ENCODE peak calls at places on chromosomes 13 and 19, in four cellular contexts. I, O, X and H are unnamed samples.
A peak's percentile ranks its signal among the peaks of the same experiment; 100 is the strongest.

GRCh38 chr19:35027851-35028599 is 2.2 kb upstream of the SCN1B start:
- DNase-seq in X (no peak), I (peak; percentile 91), O (no peak), H (no peak)

GRCh38 chr19:50341091-50341564 is 12.0 kb upstream of the KCNC3 start:
- DNase-seq in O (no peak), I (no peak), X (no peak), H (no peak)

GRCh38 chr13:49927755-49928154 is 8.4 kb downstream of the SPRYD7 start:
- DNase-seq in I (no peak), O (no peak), X (no peak), H (no peak)

GRCh38 chr19:50720921-50721291 is 1.3 kb upstream of the SHANK1 start:
- DNase-seq in I (no peak), O (no peak), X (no peak), H (no peak)

GRCh38 chr19:45499196-45500180 is 1.2 kb downstream of the PPM1N start:
- DNase-seq in X (peak; percentile 50), O (no peak), I (peak; percentile 80), H (peak; percentile 62)

GRCh38 chr13:100514788-100515409 is 73.7 kb downstream of the GGACT start:
- DNase-seq in X (peak; percentile 41), I (peak; percentile 86), O (peak; percentile 91), H (peak; percentile 86)

GRCh38 chr13:78603240-78603947 is at the start of gene POU4F1:
- DNase-seq in I (peak; percentile 71), O (peak; percentile 77), X (no peak), H (no peak)

GRCh38 chr19:14349426-14349825 is 31.8 kb upstream of the ADGRE5 start:
- DNase-seq in X (no peak), O (no peak), I (no peak), H (no peak)

GRCh38 chr13:60572003-60572792 is 175.2 kb downstream of the TDRD3 start:
- DNase-seq in O (no peak), I (no peak), X (no peak), H (no peak)

GRCh38 chr13:73440296-73440895 is 381.6 kb downstream of the KLF5 start:
- DNase-seq in O (no peak), X (no peak), I (no peak), H (no peak)

GRCh38 chr19:13156968-13157882 is 7.0 kb downstream of the IER2 start:
- DNase-seq in I (no peak), O (no peak), X (no peak), H (no peak)

GRCh38 chr13:41610426-41610825 is 153.1 kb downstream of the RGCC start:
- DNase-seq in X (no peak), O (no peak), I (peak; percentile 59), H (peak; percentile 62)

GRCh38 chr13:20294497-20294896 is 62.4 kb upstream of the GJB6 start:
- DNase-seq in X (no peak), I (no peak), O (no peak), H (no peak)

GRCh38 chr19:35478794-35479193 is 11.5 kb downstream of the KRTDAP start:
- DNase-seq in X (no peak), O (no peak), I (no peak), H (no peak)

GRCh38 chr13:100515410-100515800 is 73.2 kb downstream of the GGACT start:
- DNase-seq in I (no peak), O (no peak), X (no peak), H (no peak)

GRCh38 chr13:109974354-109974753 is 188.0 kb upstream of the IRS2 start:
- DNase-seq in I (no peak), X (no peak), O (no peak), H (no peak)

GRCh38 chr19:43406297-43406696 is 8.4 kb upstream of the TEX101 start:
- DNase-seq in O (no peak), I (no peak), X (no peak), H (no peak)

GRCh38 chr13:95067303-95067702 is 233.9 kb downstream of the ABCC4 start:
- DNase-seq in O (no peak), X (no peak), I (no peak), H (no peak)

GRCh38 chr19:3949997-3950859 is 17.4 kb downstream of the NMRK2 start:
- DNase-seq in I (no peak), O (no peak), X (no peak), H (no peak)

GRCh38 chr13:33278923-33279322 is 6.6 kb downstream of the STARD13 start:
- DNase-seq in O (no peak), I (no peak), X (no peak), H (no peak)

GRCh38 chr13:113965383-113965874 is 8.4 kb downstream of the C13orf46 start:
- DNase-seq in X (no peak), O (no peak), I (no peak), H (no peak)

GRCh38 chr13:95603887-95604533 is 40.5 kb downstream of the DZIP1 start:
- DNase-seq in O (no peak), X (no peak), I (no peak), H (no peak)

GRCh38 chr13:50646070-50646469 is 197.4 kb downstream of the DLEU7 start:
- DNase-seq in O (no peak), X (no peak), I (no peak), H (no peak)

GRCh38 chr13:34452831-34453230 is 489.2 kb upstream of the NBEA start:
- DNase-seq in I (no peak), O (no peak), X (no peak), H (no peak)

GRCh38 chr19:50330365-50331078 is 1.3 kb upstream of the KCNC3 start:
- DNase-seq in O (peak; percentile 87), X (peak; percentile 38), I (peak; percentile 92), H (peak; percentile 89)

GRCh38 chr19:35093941-35094647 is 21.5 kb upstream of the FXYD3 start:
- DNase-seq in O (no peak), X (no peak), I (no peak), H (no peak)

GRCh38 chr19:46351241-46352041 is 4.6 kb downstream of the PPP5C start:
- DNase-seq in I (peak; percentile 80), O (peak; percentile 94), X (no peak), H (peak; percentile 73)

GRCh38 chr19:41714598-41714997 is 6.2 kb downstream of the CEACAM5 start:
- DNase-seq in O (no peak), I (no peak), X (no peak), H (no peak)

GRCh38 chr13:49421391-49421790 is 22.5 kb downstream of the CAB39L start:
- DNase-seq in O (no peak), X (no peak), I (no peak), H (no peak)

GRCh38 chr19:6378036-6378435 is 2.3 kb upstream of the PSPN start:
- DNase-seq in X (no peak), O (no peak), I (no peak), H (no peak)

GRCh38 chr19:45791744-45792481 is 732 bp downstream of the DMWD start:
- DNase-seq in I (no peak), O (no peak), X (no peak), H (no peak)

GRCh38 chr19:18487576-18488402 is 34.1 kb downstream of the ELL start:
- DNase-seq in I (no peak), X (no peak), O (no peak), H (peak; percentile 33)

GRCh38 chr13:73720216-73720840 is 413.9 kb downstream of the KLF12 start:
- DNase-seq in X (no peak), O (no peak), I (no peak), H (no peak)

GRCh38 chr13:102687520-102687919 is 7.3 kb downstream of the METTL21C start:
- DNase-seq in O (no peak), X (no peak), I (no peak), H (no peak)

GRCh38 chr19:55441692-55442321 is 1.3 kb downstream of the SHISA7 start:
- DNase-seq in X (no peak), I (no peak), O (no peak), H (no peak)

GRCh38 chr13:72205773-72206172 is 338.8 kb upstream of the DACH1 start:
- DNase-seq in O (no peak), I (no peak), X (no peak), H (no peak)

GRCh38 chr13:68927387-68928026 is 1180.1 kb upstream of the ATXN8OS start:
- DNase-seq in O (no peak), X (no peak), I (no peak), H (no peak)